ENCODE peak calls at places on chromosomes 16 and 17, in six cellular contexts. O is IMR-90; T is CD8-positive, alpha-beta T cell; C is B cell; Z is lung; L is H1. J is an unnamed sample.

GRCh38 chr17:17804007-17804406 is 32.8 kb downstream of the SREBF1 start:
- DNase-seq in O (no peak), T (no peak), C (no peak), Z (no peak), L (no peak), J (no peak)

GRCh38 chr17:14873540-14873939 is 391.6 kb downstream of the PMP22 start:
- DNase-seq in O (no peak), T (no peak), C (no peak), Z (no peak), L (no peak), J (no peak)

GRCh38 chr17:1312261-1312870 is 32.9 kb downstream of the TRARG1 start:
- DNase-seq in O (no peak), T (no peak), C (no peak), Z (no peak), L (no peak), J (no peak)

GRCh38 chr16:19338335-19338734 is 52.8 kb downstream of the CLEC19A start:
- DNase-seq in O (no peak), T (no peak), C (no peak), Z (no peak), L (no peak), J (no peak)

GRCh38 chr16:27685802-27686201 is 135.9 kb downstream of the KATNIP start:
- DNase-seq in O (peak; percentile 85), T (no peak), C (no peak), Z (no peak), L (no peak), J (no peak)

GRCh38 chr17:29005936-29006438 is at the start of gene SEZ6:
- DNase-seq in O (peak; percentile 48), T (no peak), C (peak; percentile 82), Z (peak; percentile 67), L (peak; percentile 29), J (no peak)

GRCh38 chr16:29913514-29913913 is 12.5 kb downstream of the KCTD13 start:
- DNase-seq in O (no peak), T (no peak), C (no peak), Z (no peak), L (no peak), J (no peak)

GRCh38 chr17:82367724-82368524 is 3.6 kb upstream of the UTS2R start:
- DNase-seq in O (peak; percentile 11), T (no peak), C (no peak), Z (no peak), L (peak; percentile 49), J (no peak)

GRCh38 chr16:25478476-25478875 is 213.3 kb upstream of the HS3ST4 start:
- DNase-seq in O (no peak), T (no peak), C (no peak), Z (no peak), L (no peak), J (no peak)

GRCh38 chr17:82520041-82520910 is 744 bp downstream of the FOXK2 start:
- DNase-seq in O (no peak), T (no peak), C (peak; percentile 82), Z (no peak), L (no peak), J (no peak)

GRCh38 chr16:68732068-68732680 is 4.9 kb upstream of the CDH1 start:
- DNase-seq in O (no peak), T (no peak), C (no peak), Z (peak; percentile 80), L (no peak), J (no peak)

GRCh38 chr16:89078172-89078571 is 15.5 kb upstream of the ACSF3 start:
- DNase-seq in O (no peak), T (no peak), C (no peak), Z (no peak), L (no peak), J (no peak)

GRCh38 chr17:76569607-76570279 is 15.9 kb downstream of the ST6GALNAC2 start:
- DNase-seq in O (no peak), T (no peak), C (no peak), Z (no peak), L (no peak), J (no peak)

GRCh38 chr16:56311208-56312027 is 113.9 kb downstream of the AMFR start:
- DNase-seq in O (no peak), T (no peak), C (no peak), Z (no peak), L (no peak), J (no peak)

GRCh38 chr16:31090540-31090939 is 1.8 kb upstream of the PRSS53 start:
- DNase-seq in O (peak; percentile 65), T (no peak), C (no peak), Z (no peak), L (no peak), J (no peak)

GRCh38 chr17:64442550-64442971 is 6.4 kb upstream of the MILR1 start:
- DNase-seq in O (no peak), T (no peak), C (no peak), Z (no peak), L (no peak), J (peak; percentile 55)

DNA sequence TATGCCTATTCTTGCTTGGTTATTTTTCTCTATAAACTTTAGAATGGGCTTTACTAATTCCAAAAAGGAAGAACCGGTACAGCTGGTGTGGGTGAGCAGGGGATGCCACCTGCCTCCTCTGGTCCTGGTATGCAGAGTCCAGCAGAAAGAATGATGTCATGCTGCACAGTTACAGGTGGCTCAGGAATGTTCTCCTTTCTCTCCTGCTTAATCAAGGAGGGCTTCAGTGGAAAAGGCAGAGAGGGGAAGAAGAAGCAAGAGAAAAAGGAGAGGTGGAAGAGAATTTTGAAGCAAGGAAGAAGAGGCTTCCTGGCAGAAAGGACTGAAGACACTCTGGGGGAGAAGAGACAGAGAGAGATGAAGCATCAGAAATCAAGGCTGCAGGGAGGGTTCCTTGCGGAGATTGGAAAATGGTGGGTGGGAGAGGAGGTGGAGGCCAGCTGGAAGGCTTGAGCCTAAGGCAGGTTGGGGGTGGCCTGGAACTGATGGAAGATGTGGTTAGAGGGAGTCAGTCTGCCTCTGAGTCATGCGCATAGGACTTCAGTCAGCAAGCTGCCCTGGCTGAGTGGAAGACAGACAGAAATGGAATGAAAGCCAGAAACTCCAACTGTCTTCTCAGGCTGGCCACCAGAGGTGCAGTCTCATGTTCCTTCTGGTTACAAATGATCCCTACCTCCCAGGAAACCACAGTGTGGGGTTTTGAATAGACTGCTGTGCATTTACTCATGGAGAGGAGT is 64.6 kb upstream of the CRHR1 start:
- DNase-seq in O (peak; percentile 74), T (no peak), C (no peak), Z (no peak), L (no peak), J (no peak)
- TF ChIP-seq CTCF in O (peak; percentile 43), T (no peak), C (no peak), Z (no peak), L (peak; percentile 29), J (no peak)

GRCh38 chr16:85562102-85562786 is 50.9 kb upstream of the GSE1 start:
- DNase-seq in O (no peak), T (no peak), C (no peak), Z (no peak), L (no peak), J (no peak)

GRCh38 chr16:85565340-85565739 is 47.8 kb upstream of the GSE1 start:
- DNase-seq in O (no peak), T (no peak), C (no peak), Z (no peak), L (no peak), J (no peak)

GRCh38 chr16:85564277-85565051 is 48.7 kb upstream of the GSE1 start:
- DNase-seq in O (no peak), T (no peak), C (peak; percentile 65), Z (no peak), L (no peak), J (no peak)

GRCh38 chr16:85563031-85563430 is 50.1 kb upstream of the GSE1 start:
- DNase-seq in O (no peak), T (no peak), C (no peak), Z (no peak), L (no peak), J (no peak)

GRCh38 chr16:85563515-85564276 is 49.4 kb upstream of the GSE1 start:
- DNase-seq in O (peak; percentile 37), T (no peak), C (no peak), Z (peak; percentile 76), L (no peak), J (peak; percentile 71)
- TF ChIP-seq CTCF in O (no peak), T (no peak), C (no peak), Z (no peak), L (no peak), J (peak; percentile 60)

DNA sequence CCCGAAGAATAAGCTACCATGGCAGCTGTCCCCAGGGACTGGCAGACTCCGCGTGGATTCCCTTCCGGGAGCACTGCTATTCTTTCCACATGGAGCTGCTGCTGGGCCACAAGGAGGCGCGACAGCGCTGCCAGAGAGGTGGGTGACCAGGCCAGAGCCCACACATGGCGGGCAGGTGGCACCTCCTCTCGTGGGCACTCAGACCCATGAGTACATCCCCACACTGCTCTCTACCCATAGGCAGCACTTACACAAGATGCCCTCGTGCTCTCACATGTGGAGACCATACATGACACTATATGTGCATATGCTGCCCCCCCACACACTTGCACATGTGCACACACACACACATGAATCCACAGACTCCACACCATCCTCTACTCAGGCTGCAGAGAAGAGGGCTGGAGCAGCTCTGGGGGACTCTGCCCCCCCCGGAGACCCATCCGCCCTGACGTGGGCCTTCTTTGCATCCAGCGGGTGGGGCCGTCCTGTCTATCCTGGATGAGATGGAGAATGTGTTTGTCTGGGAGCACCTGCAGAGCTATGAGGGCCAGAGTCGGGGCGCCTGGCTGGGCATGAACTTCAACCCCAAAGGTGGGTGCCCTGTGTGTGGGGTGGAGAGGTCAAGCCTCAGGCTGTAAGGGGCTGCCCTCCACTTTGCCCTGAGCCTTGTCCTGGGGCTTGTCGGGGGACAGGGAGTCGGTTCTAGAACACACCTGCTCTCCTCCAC is 62.9 kb downstream of the MRC2 start:
- DNase-seq in O (no peak), T (no peak), C (no peak), Z (no peak), L (no peak), J (no peak)
- TF ChIP-seq CTCF in O (peak; percentile 8), T (no peak), C (no peak), Z (no peak), L (peak; percentile 36), J (no peak)

GRCh38 chr17:41912925-41913324 is 5.8 kb downstream of the ACLY start:
- DNase-seq in O (no peak), T (no peak), C (no peak), Z (no peak), L (no peak), J (no peak)
- TF ChIP-seq CTCF in O (peak; percentile 26), T (no peak), C (no peak), Z (no peak), L (no peak), J (no peak)

DNA sequence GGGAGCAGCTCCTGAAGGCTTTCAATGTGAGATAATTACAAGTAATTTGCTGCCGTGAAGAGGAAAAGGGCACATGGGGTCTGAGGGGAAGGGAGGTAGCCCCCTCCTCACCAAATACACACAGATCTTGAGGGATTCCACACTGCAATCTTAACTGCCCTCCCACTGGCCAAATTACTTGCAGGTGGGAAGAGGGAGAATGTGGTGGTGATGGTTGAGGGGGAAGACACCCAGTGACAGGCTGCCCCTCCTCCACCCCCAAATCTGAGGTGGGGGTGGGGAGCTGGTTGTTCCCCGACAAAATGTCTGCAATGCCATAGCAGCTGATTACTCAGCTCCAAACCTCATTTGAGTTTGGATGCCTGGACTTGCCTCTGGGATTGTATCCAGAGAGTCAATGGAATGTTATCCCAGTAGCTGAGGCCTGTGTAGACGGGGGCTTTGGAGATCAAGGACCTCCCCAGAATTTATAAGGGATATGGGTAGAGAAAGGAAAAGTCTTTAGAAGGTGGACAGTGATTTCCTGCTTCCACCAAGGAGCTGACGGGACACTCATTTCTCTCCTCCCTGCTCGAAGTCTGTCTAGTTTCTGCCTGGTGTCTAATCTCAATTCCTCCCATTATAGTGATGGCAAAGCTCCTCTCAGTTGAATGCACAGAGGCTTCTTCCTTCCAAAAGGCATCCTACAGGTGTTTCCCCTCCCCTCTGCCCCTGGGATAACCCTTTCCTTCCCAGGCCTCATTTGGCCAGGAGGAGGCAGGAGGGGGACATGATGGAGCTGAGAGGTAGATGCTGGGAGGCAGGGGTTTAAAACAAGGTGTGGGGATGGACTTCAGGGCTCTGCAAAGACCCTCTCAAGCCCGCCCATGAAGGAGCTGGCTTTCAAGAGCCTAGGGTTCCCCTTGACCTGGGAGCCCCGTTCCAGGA is 8.7 kb downstream of the DLX4 start:
- DNase-seq in O (no peak), T (no peak), C (no peak), Z (no peak), L (no peak), J (no peak)
- TF ChIP-seq CTCF in O (no peak), T (no peak), C (no peak), Z (no peak), L (peak; percentile 48), J (no peak)